ENCODE peak calls at places on chromosomes 5 and 9, in five cellular contexts. D is SK-N-DZ, J is hippocampal formation, K is OCI-LY7, V is HFFc6. N is an unnamed sample.

GRCh38 chr5:109653840-109654239 is 35.9 kb upstream of the MAN2A1 start:
- DNase-seq in K (no peak), J (no peak), V (no peak), D (no peak), N (no peak)

GRCh38 chr5:131999471-131999931 is 12.0 kb downstream of the ACSL6 start:
- DNase-seq in K (no peak), V (no peak), J (no peak), D (no peak), N (no peak)

GRCh38 chr5:59562756-59563389 is 330.7 kb downstream of the PDE4D start:
- DNase-seq in J (no peak), V (peak; percentile 7), D (no peak), K (peak; percentile 82), N (no peak)

GRCh38 chr5:135211083-135211790 is 177.2 kb upstream of the PITX1 start:
- DNase-seq in V (peak; percentile 25), D (no peak), J (no peak), K (no peak), N (peak; percentile 26)

GRCh38 chr9:7976167-7976755 is 176.7 kb upstream of the DMAC1 start:
- DNase-seq in D (no peak), J (no peak), K (peak; percentile 94), V (no peak), N (peak; percentile 28)

GRCh38 chr5:157390924-157391297 is 69.1 kb upstream of the NIPAL4 start:
- DNase-seq in K (no peak), D (no peak), V (no peak), J (no peak), N (no peak)

GRCh38 chr9:127225747-127226646 is 38.6 kb upstream of the GARNL3 start:
- DNase-seq in J (peak; percentile 25), V (no peak), D (no peak), K (no peak), N (no peak)

GRCh38 chr5:116626272-116626723 is 51.7 kb upstream of the SEMA6A start:
- DNase-seq in D (no peak), K (no peak), J (peak; percentile 64), V (no peak), N (no peak)

GRCh38 chr9:130372057-130372456 is 72.7 kb upstream of the ASS1 start:
- DNase-seq in J (no peak), V (no peak), D (no peak), K (no peak), N (no peak)

GRCh38 chr9:137310190-137311052 is 8.3 kb upstream of the NRARP start:
- DNase-seq in K (no peak), D (no peak), J (no peak), V (no peak), N (no peak)

GRCh38 chr9:137825324-137825991 is 52.1 kb upstream of the CACNA1B start:
- DNase-seq in V (no peak), D (no peak), K (peak; percentile 59), J (no peak), N (no peak)

GRCh38 chr5:180352116-180352975 is 790 bp downstream of the GFPT2 start:
- DNase-seq in V (no peak), K (no peak), J (no peak), D (no peak), N (no peak)

GRCh38 chr9:86241216-86241615 is 18.2 kb downstream of the C9orf153 start:
- DNase-seq in D (no peak), J (no peak), V (no peak), K (no peak), N (no peak)

GRCh38 chr5:168177831-168178450 is 113.5 kb upstream of the WWC1 start:
- DNase-seq in K (no peak), D (peak; percentile 96), V (no peak), J (no peak), N (no peak)

GRCh38 chr9:81787747-81788632 is 98.6 kb upstream of the TLE1 start:
- DNase-seq in D (peak; percentile 37), K (no peak), J (no peak), V (peak; percentile 89), N (no peak)

GRCh38 chr5:71873202-71873601 is 154.1 kb downstream of the CARTPT start:
- DNase-seq in D (no peak), J (no peak), K (no peak), V (no peak), N (no peak)

GRCh38 chr5:103908327-103909099 is 345.9 kb upstream of the NUDT12 start:
- DNase-seq in V (no peak), K (no peak), J (no peak), D (no peak), N (no peak)

GRCh38 chr5:38148021-38148625 is 110.2 kb upstream of the EGFLAM start:
- DNase-seq in K (no peak), V (no peak), J (peak; percentile 26), D (no peak), N (no peak)

GRCh38 chr5:113520429-113520828 is 6.9 kb downstream of the YTHDC2 start:
- DNase-seq in V (peak; percentile 39), K (no peak), J (no peak), D (no peak), N (no peak)

GRCh38 chr5:13477118-13477737 is 467.3 kb downstream of the DNAH5 start:
- DNase-seq in V (peak; percentile 1), K (no peak), D (peak; percentile 5), J (no peak), N (no peak)

GRCh38 chr5:168881427-168882149 is 302.4 kb upstream of the PANK3 start:
- DNase-seq in J (no peak), D (peak; percentile 96), K (peak; percentile 22), V (no peak), N (no peak)

GRCh38 chr9:112559629-112560413 is 73.2 kb downstream of the KIAA1958 start:
- DNase-seq in V (no peak), J (no peak), K (no peak), D (no peak), N (no peak)

GRCh38 chr9:81472701-81473100 is 216.6 kb downstream of the TLE1 start:
- DNase-seq in V (no peak), D (peak; percentile 57), K (no peak), J (peak; percentile 4), N (no peak)

GRCh38 chr5:133324058-133324457 is 272.2 kb downstream of the HSPA4 start:
- DNase-seq in V (no peak), D (no peak), J (no peak), K (no peak), N (no peak)

GRCh38 chr5:34677428-34677827 is 21.3 kb downstream of the RAI14 start:
- DNase-seq in D (no peak), J (no peak), K (no peak), V (no peak), N (no peak)

GRCh38 chr9:108869092-108869725 is 7.1 kb downstream of the ACTL7A start:
- DNase-seq in K (no peak), J (no peak), V (peak; percentile 36), D (no peak), N (no peak)

GRCh38 chr9:91939953-91940352 is 10.1 kb downstream of the ROR2 start:
- DNase-seq in D (no peak), J (no peak), V (no peak), K (no peak), N (no peak)

GRCh38 chr9:105114956-105115728 is 129.3 kb upstream of the SLC44A1 start:
- DNase-seq in V (no peak), K (peak; percentile 47), J (no peak), D (no peak), N (no peak)

GRCh38 chr5:29113516-29113915 is 2075.1 kb upstream of the CDH9 start:
- DNase-seq in K (no peak), V (no peak), D (no peak), J (no peak), N (no peak)

GRCh38 chr9:89889865-89890264 is 285.1 kb downstream of the GADD45G start:
- DNase-seq in V (no peak), J (no peak), K (no peak), D (no peak), N (no peak)

GRCh38 chr9:136847065-136847826 is 2.0 kb upstream of the PHPT1 start:
- DNase-seq in V (no peak), K (peak; percentile 20), D (peak; percentile 55), J (no peak), N (no peak)

GRCh38 chr9:6779417-6780241 is 21.9 kb downstream of the KDM4C start:
- DNase-seq in D (peak; percentile 93), J (no peak), K (no peak), V (peak; percentile 20), N (no peak)

GRCh38 chr5:37807902-37808301 is 31.9 kb downstream of the GDNF start:
- DNase-seq in D (no peak), V (no peak), J (no peak), K (no peak), N (no peak)

GRCh38 chr9:129763235-129763917 is 10.5 kb upstream of the PTGES start:
- DNase-seq in J (no peak), V (peak; percentile 18), K (no peak), D (no peak), N (no peak)

N was measured in stimulated activated effector memory CD8-positive, alpha-beta T cell treated with anti-CD3 and anti-CD28 coated beads, Interleukin-12 subunit alpha, Interleukin-12 subunit beta, amount 100 ng/mL, for 72 hours.